ENCODE peak calls at places on chromosomes 2 and 18, in five cellular contexts. G is activated CD4-positive, alpha-beta T cell treated with anti-CD3 and anti-CD28 coated beads, Interleukin-2, amount 10 ng/mL, durations not matched to agents 7 days and 5 days; Z is SK-N-DZ; R is activated naive CD8-positive, alpha-beta T cell treated with anti-CD3 and anti-CD28 coated beads for 36 hours; M is right lobe of liver. K is an unnamed sample.

GRCh38 chr18:45248240-45248903 is 366.9 kb upstream of the SLC14A2 start:
- DNase-seq in Z (no peak), M (peak), R (no peak), G (no peak), K (no peak)

GRCh38 chr18:36680042-36680441 is 148.8 kb downstream of the TPGS2 start:
- DNase-seq in M (no peak), G (no peak), R (no peak), Z (no peak), K (no peak)

GRCh38 chr18:48320639-48320945 is 88.6 kb downstream of the ZBTB7C start:
- DNase-seq in Z (no peak), G (no peak), R (no peak), M (no peak), K (no peak)

GRCh38 chr18:43596106-43596712 is 318.9 kb upstream of the SYT4 start:
- DNase-seq in M (no peak), R (no peak), Z (peak), G (no peak), K (no peak)

GRCh38 chr2:240988146-240988545 is 10.3 kb upstream of the SNED1 start:
- DNase-seq in G (no peak), Z (no peak), R (no peak), M (peak), K (peak)

GRCh38 chr2:190927257-190927656 is 46.6 kb downstream of the GLS start:
- DNase-seq in M (no peak), G (no peak), Z (peak), R (no peak), K (no peak)

GRCh38 chr2:186887107-186888090 is 38.4 kb upstream of the ZSWIM2 start:
- DNase-seq in M (no peak), R (no peak), Z (no peak), G (no peak), K (no peak)

GRCh38 chr2:174334781-174335604 is at the start of gene SP9:
- DNase-seq in R (peak), Z (peak), M (no peak), G (no peak), K (no peak)

GRCh38 chr2:18178736-18179349 is 300.4 kb downstream of the KCNS3 start:
- DNase-seq in Z (peak), R (peak), M (no peak), G (peak), K (no peak)